ENCODE peak calls at places on chromosomes 2 and 18, in five cellular contexts. U is stimulated activated CD4-positive, alpha-beta T cell treated with anti-CD3 and anti-CD28 coated beads, TNF-alpha, amount 100 ng/mL, for 1 hour; O is effector memory CD8-positive, alpha-beta T cell; D is neuronal stem cell; P is naive thymus-derived CD8-positive, alpha-beta T cell. A is an unnamed sample.

GRCh38 chr2:111948832-111949231 is 50.4 kb downstream of the MERTK start:
- DNase-seq in U (no peak), P (no peak), O (no peak), D (no peak), A (no peak)

GRCh38 chr2:53740170-53740569 is 27.4 kb upstream of the CHAC2 start:
- DNase-seq in O (no peak), D (no peak), U (no peak), P (no peak), A (peak)

GRCh38 chr2:120365236-120365793 is 19.4 kb downstream of the INHBB start:
- DNase-seq in P (no peak), U (no peak), O (no peak), D (no peak), A (no peak)

GRCh38 chr2:84443477-84443876 is 15.6 kb downstream of the SUCLG1 start:
- DNase-seq in O (no peak), D (no peak), U (no peak), P (no peak), A (no peak)

GRCh38 chr2:151153601-151154000 is 108.1 kb downstream of the RBM43 start:
- DNase-seq in U (no peak), P (no peak), O (no peak), D (no peak), A (no peak)

GRCh38 chr2:219706823-219707281 is 79.4 kb downstream of the SLC4A3 start:
- DNase-seq in U (no peak), P (no peak), O (no peak), D (no peak), A (no peak)

GRCh38 chr2:11789243-11789642 is 42.8 kb downstream of the LPIN1 start:
- DNase-seq in P (no peak), D (no peak), O (no peak), U (no peak), A (no peak)

GRCh38 chr2:158726906-158727592 is 68.1 kb upstream of the DAPL1 start:
- DNase-seq in U (no peak), P (no peak), D (no peak), O (no peak), A (no peak)

GRCh38 chr2:110904410-110905148 is 172.2 kb downstream of the ACOXL start:
- DNase-seq in P (no peak), O (no peak), D (no peak), U (no peak), A (no peak)

GRCh38 chr2:136917281-136917680 is 151.9 kb downstream of the THSD7B start:
- DNase-seq in U (no peak), O (no peak), P (no peak), D (peak), A (no peak)

GRCh38 chr2:64202206-64202864 is 58.1 kb upstream of the PELI1 start:
- DNase-seq in O (no peak), U (no peak), D (no peak), P (no peak), A (no peak)

GRCh38 chr2:44441200-44441599 is 79.5 kb downstream of the CAMKMT start:
- DNase-seq in U (no peak), O (no peak), D (no peak), P (no peak), A (no peak)

GRCh38 chr2:42087137-42087856 is 39.5 kb downstream of the PKDCC start:
- DNase-seq in D (no peak), U (no peak), P (no peak), O (no peak), A (no peak)

GRCh38 chr2:10234409-10235094 is 68.2 kb upstream of the HPCAL1 start:
- DNase-seq in U (no peak), D (no peak), O (no peak), P (no peak), A (no peak)

GRCh38 chr2:78418041-78418440 is 607.5 kb upstream of the REG3G start:
- DNase-seq in U (no peak), P (no peak), O (no peak), D (no peak), A (peak)

GRCh38 chr2:46779447-46779941 is 136.1 kb downstream of the MCFD2 start:
- DNase-seq in O (no peak), U (no peak), P (no peak), D (no peak), A (no peak)

GRCh38 chr18:55158570-55158969 is 199.3 kb upstream of the CCDC68 start:
- DNase-seq in P (no peak), D (no peak), U (no peak), O (no peak), A (no peak)

GRCh38 chr2:237486819-237487448 is at the start of gene MLPH:
- DNase-seq in D (peak), U (no peak), P (no peak), O (no peak), A (no peak)

GRCh38 chr2:208491648-208492047 is 85.1 kb downstream of the PTH2R start:
- DNase-seq in O (no peak), U (no peak), P (no peak), D (no peak), A (no peak)

GRCh38 chr2:1231664-1232063 is 181.6 kb upstream of the TPO start:
- DNase-seq in O (no peak), P (no peak), D (no peak), U (no peak), A (no peak)

GRCh38 chr18:78932281-78932680 is 47.3 kb upstream of the SALL3 start:
- DNase-seq in U (no peak), D (no peak), O (no peak), P (no peak), A (no peak)

GRCh38 chr2:37300578-37300977 is 24.1 kb downstream of the PRKD3 start:
- DNase-seq in D (no peak), P (no peak), O (no peak), U (no peak), A (no peak)

GRCh38 chr2:177265386-177265690 is 811 bp upstream of the NFE2L2 start:
- DNase-seq in P (no peak), U (no peak), O (peak), D (no peak), A (no peak)

GRCh38 chr2:142234701-142235100 is 103.9 kb upstream of the LRP1B start:
- DNase-seq in O (no peak), D (no peak), U (no peak), P (no peak), A (no peak)

GRCh38 chr2:230234122-230234722 is 8.7 kb downstream of the SP140 start:
- DNase-seq in P (no peak), D (no peak), O (no peak), U (no peak), A (no peak)

GRCh38 chr2:20666114-20666363 is 905 bp upstream of the GDF7 start:
- DNase-seq in P (no peak), O (no peak), U (no peak), D (no peak), A (no peak)

GRCh38 chr2:158567208-158567607 is 110.5 kb downstream of the PKP4 start:
- DNase-seq in U (no peak), O (no peak), D (no peak), P (no peak), A (no peak)

GRCh38 chr2:26088038-26088643 is 54.3 kb downstream of the RAB10 start:
- DNase-seq in O (no peak), U (no peak), D (no peak), P (no peak), A (peak)

A was measured in HEK293T.